ENCODE peak calls at places on chromosomes 4 and X, in eight cellular contexts. One of them, this sample, is unnamed.

GRCh38 chrX:17411189-17411588 is 36.2 kb downstream of the NHS start:
- DNase-seq in OCI-LY7: no peak
- DNase-seq in cardiac fibroblast: no peak
- DNase-seq in choroid plexus epithelial cell: no peak
- DNase-seq in foreskin keratinocyte: no peak
- DNase-seq in RWPE1: no peak
- DNase-seq in heart right ventricle: no peak
- DNase-seq in colonic mucosa: no peak
- DNase-seq in this sample: no peak

GRCh38 chrX:110310896-110311295 is 7.0 kb downstream of the AMMECR1 start:
- DNase-seq in choroid plexus epithelial cell: no peak
- DNase-seq in OCI-LY7: no peak
- DNase-seq in heart right ventricle: no peak
- DNase-seq in colonic mucosa: no peak
- DNase-seq in cardiac fibroblast: peak
- DNase-seq in RWPE1: no peak
- DNase-seq in foreskin keratinocyte: no peak
- DNase-seq in this sample: no peak

GRCh38 chr4:99965173-99965572 is 15.1 kb upstream of the H2AZ1 start:
- DNase-seq in OCI-LY7: no peak
- DNase-seq in foreskin keratinocyte: no peak
- DNase-seq in colonic mucosa: no peak
- DNase-seq in cardiac fibroblast: no peak
- DNase-seq in RWPE1: no peak
- DNase-seq in heart right ventricle: no peak
- DNase-seq in choroid plexus epithelial cell: no peak
- DNase-seq in this sample: no peak

GRCh38 chrX:139156356-139156755 is 374.2 kb upstream of the F9 start:
- DNase-seq in choroid plexus epithelial cell: no peak
- DNase-seq in cardiac fibroblast: no peak
- DNase-seq in colonic mucosa: no peak
- DNase-seq in OCI-LY7: no peak
- DNase-seq in heart right ventricle: no peak
- DNase-seq in foreskin keratinocyte: no peak
- DNase-seq in RWPE1: no peak
- DNase-seq in this sample: no peak

GRCh38 chr4:169215656-169216055 is 55.1 kb downstream of the SH3RF1 start:
- DNase-seq in heart right ventricle: no peak
- DNase-seq in colonic mucosa: no peak
- DNase-seq in OCI-LY7: peak
- DNase-seq in cardiac fibroblast: no peak
- DNase-seq in choroid plexus epithelial cell: no peak
- DNase-seq in RWPE1: no peak
- DNase-seq in foreskin keratinocyte: no peak
- DNase-seq in this sample: no peak

GRCh38 chr4:7432531-7433375 is 2.0 kb downstream of the PSAPL1 start:
- DNase-seq in choroid plexus epithelial cell: no peak
- DNase-seq in foreskin keratinocyte: no peak
- DNase-seq in heart right ventricle: no peak
- DNase-seq in colonic mucosa: no peak
- DNase-seq in cardiac fibroblast: no peak
- DNase-seq in OCI-LY7: no peak
- DNase-seq in RWPE1: no peak
- DNase-seq in this sample: no peak

GRCh38 chr4:153620352-153620751 is 63.7 kb upstream of the TLR2 start:
- DNase-seq in OCI-LY7: no peak
- DNase-seq in choroid plexus epithelial cell: peak
- DNase-seq in colonic mucosa: no peak
- DNase-seq in RWPE1: no peak
- DNase-seq in foreskin keratinocyte: no peak
- DNase-seq in heart right ventricle: no peak
- DNase-seq in cardiac fibroblast: no peak
- DNase-seq in this sample: peak

GRCh38 chrX:130049821-130050220 is 60.5 kb downstream of the ELF4 start:
- DNase-seq in colonic mucosa: no peak
- DNase-seq in choroid plexus epithelial cell: no peak
- DNase-seq in heart right ventricle: no peak
- DNase-seq in RWPE1: no peak
- DNase-seq in cardiac fibroblast: no peak
- DNase-seq in OCI-LY7: no peak
- DNase-seq in foreskin keratinocyte: no peak
- DNase-seq in this sample: no peak

GRCh38 chr4:122652379-122652778 is 31.5 kb upstream of the IL21 start:
- DNase-seq in cardiac fibroblast: peak
- DNase-seq in choroid plexus epithelial cell: peak
- DNase-seq in foreskin keratinocyte: no peak
- DNase-seq in colonic mucosa: peak
- DNase-seq in OCI-LY7: peak
- DNase-seq in heart right ventricle: no peak
- DNase-seq in RWPE1: peak
- DNase-seq in this sample: peak

GRCh38 chr4:25223770-25224375 is 10.0 kb upstream of the PI4K2B start:
- DNase-seq in heart right ventricle: no peak
- DNase-seq in cardiac fibroblast: peak
- DNase-seq in foreskin keratinocyte: peak
- DNase-seq in OCI-LY7: peak
- DNase-seq in RWPE1: no peak
- DNase-seq in choroid plexus epithelial cell: peak
- DNase-seq in colonic mucosa: no peak
- DNase-seq in this sample: peak

GRCh38 chrX:13597928-13598327 is 28.5 kb downstream of the EGFL6 start:
- DNase-seq in heart right ventricle: no peak
- DNase-seq in RWPE1: no peak
- DNase-seq in cardiac fibroblast: no peak
- DNase-seq in foreskin keratinocyte: no peak
- DNase-seq in OCI-LY7: no peak
- DNase-seq in colonic mucosa: no peak
- DNase-seq in choroid plexus epithelial cell: no peak
- DNase-seq in this sample: no peak

GRCh38 chr4:47367761-47368160 is 95.7 kb downstream of the COMMD8 start:
- DNase-seq in foreskin keratinocyte: no peak
- DNase-seq in choroid plexus epithelial cell: no peak
- DNase-seq in heart right ventricle: no peak
- DNase-seq in cardiac fibroblast: no peak
- DNase-seq in RWPE1: no peak
- DNase-seq in colonic mucosa: no peak
- DNase-seq in OCI-LY7: no peak
- DNase-seq in this sample: no peak

GRCh38 chrX:2371026-2371778 is 129.6 kb downstream of the DHRSX start:
- DNase-seq in foreskin keratinocyte: no peak
- DNase-seq in cardiac fibroblast: no peak
- DNase-seq in choroid plexus epithelial cell: peak
- DNase-seq in OCI-LY7: no peak
- DNase-seq in RWPE1: no peak
- DNase-seq in colonic mucosa: no peak
- DNase-seq in heart right ventricle: no peak
- DNase-seq in this sample: peak

GRCh38 chr4:68278045-68278444 is 32.6 kb upstream of the TMPRSS11B start:
- DNase-seq in RWPE1: no peak
- DNase-seq in foreskin keratinocyte: no peak
- DNase-seq in OCI-LY7: no peak
- DNase-seq in cardiac fibroblast: no peak
- DNase-seq in choroid plexus epithelial cell: no peak
- DNase-seq in colonic mucosa: no peak
- DNase-seq in heart right ventricle: no peak
- DNase-seq in this sample: no peak

GRCh38 chr4:163815776-163816175 is 321.3 kb downstream of the TMA16 start:
- DNase-seq in RWPE1: no peak
- DNase-seq in colonic mucosa: no peak
- DNase-seq in heart right ventricle: no peak
- DNase-seq in foreskin keratinocyte: no peak
- DNase-seq in OCI-LY7: no peak
- DNase-seq in cardiac fibroblast: no peak
- DNase-seq in choroid plexus epithelial cell: no peak
- DNase-seq in this sample: no peak

GRCh38 chr4:38548256-38548655 is 115.7 kb upstream of the KLF3 start:
- DNase-seq in heart right ventricle: no peak
- DNase-seq in colonic mucosa: no peak
- DNase-seq in RWPE1: no peak
- DNase-seq in choroid plexus epithelial cell: no peak
- DNase-seq in foreskin keratinocyte: no peak
- DNase-seq in cardiac fibroblast: no peak
- DNase-seq in OCI-LY7: no peak
- DNase-seq in this sample: no peak

GRCh38 chr4:12697970-12698369 is 786.2 kb downstream of the RAB28 start:
- DNase-seq in cardiac fibroblast: no peak
- DNase-seq in RWPE1: no peak
- DNase-seq in colonic mucosa: no peak
- DNase-seq in heart right ventricle: no peak
- DNase-seq in foreskin keratinocyte: no peak
- DNase-seq in OCI-LY7: no peak
- DNase-seq in choroid plexus epithelial cell: no peak
- DNase-seq in this sample: no peak

GRCh38 chrX:34809096-34809495 is 133.5 kb upstream of the FAM47B start:
- DNase-seq in OCI-LY7: no peak
- DNase-seq in choroid plexus epithelial cell: peak
- DNase-seq in RWPE1: no peak
- DNase-seq in colonic mucosa: no peak
- DNase-seq in cardiac fibroblast: no peak
- DNase-seq in foreskin keratinocyte: no peak
- DNase-seq in heart right ventricle: no peak
- DNase-seq in this sample: peak

GRCh38 chrX:7987160-7987992 is 60.2 kb upstream of the PNPLA4 start:
- DNase-seq in OCI-LY7: peak
- DNase-seq in heart right ventricle: no peak
- DNase-seq in choroid plexus epithelial cell: no peak
- DNase-seq in cardiac fibroblast: no peak
- DNase-seq in RWPE1: no peak
- DNase-seq in foreskin keratinocyte: peak
- DNase-seq in colonic mucosa: no peak
- DNase-seq in this sample: peak

GRCh38 chrX:42944381-42944998 is 166.5 kb upstream of the PPP1R2C start:
- DNase-seq in colonic mucosa: no peak
- DNase-seq in RWPE1: no peak
- DNase-seq in OCI-LY7: peak
- DNase-seq in cardiac fibroblast: no peak
- DNase-seq in heart right ventricle: no peak
- DNase-seq in foreskin keratinocyte: no peak
- DNase-seq in choroid plexus epithelial cell: no peak
- DNase-seq in this sample: no peak

GRCh38 chrX:133415276-133416105 is at the start of gene GPC4:
- DNase-seq in foreskin keratinocyte: peak
- DNase-seq in OCI-LY7: no peak
- DNase-seq in heart right ventricle: peak
- DNase-seq in choroid plexus epithelial cell: peak
- DNase-seq in RWPE1: no peak
- DNase-seq in colonic mucosa: peak
- DNase-seq in cardiac fibroblast: no peak
- DNase-seq in this sample: peak
- TF ChIP-seq CTCF in foreskin keratinocyte: no peak
- TF ChIP-seq CTCF in OCI-LY7: no peak
- TF ChIP-seq CTCF in heart right ventricle: no peak
- TF ChIP-seq CTCF in choroid plexus epithelial cell: no peak
- TF ChIP-seq CTCF in RWPE1: no peak
- TF ChIP-seq CTCF in colonic mucosa: no peak
- TF ChIP-seq CTCF in cardiac fibroblast: no peak
- TF ChIP-seq CTCF in this sample: no peak

GRCh38 chr4:2596153-2596552 is 59.7 kb downstream of the FAM193A start:
- DNase-seq in colonic mucosa: peak
- DNase-seq in foreskin keratinocyte: no peak
- DNase-seq in OCI-LY7: no peak
- DNase-seq in heart right ventricle: no peak
- DNase-seq in cardiac fibroblast: no peak
- DNase-seq in RWPE1: no peak
- DNase-seq in choroid plexus epithelial cell: no peak
- DNase-seq in this sample: no peak

GRCh38 chr4:2600878-2601277 is 64.4 kb downstream of the FAM193A start:
- DNase-seq in choroid plexus epithelial cell: no peak
- DNase-seq in cardiac fibroblast: no peak
- DNase-seq in OCI-LY7: no peak
- DNase-seq in colonic mucosa: no peak
- DNase-seq in foreskin keratinocyte: no peak
- DNase-seq in heart right ventricle: no peak
- DNase-seq in RWPE1: no peak
- DNase-seq in this sample: no peak

GRCh38 chr4:2595436-2595835 is 59.0 kb downstream of the FAM193A start:
- DNase-seq in colonic mucosa: no peak
- DNase-seq in foreskin keratinocyte: no peak
- DNase-seq in choroid plexus epithelial cell: peak
- DNase-seq in cardiac fibroblast: no peak
- DNase-seq in OCI-LY7: no peak
- DNase-seq in RWPE1: no peak
- DNase-seq in heart right ventricle: no peak
- DNase-seq in this sample: no peak

GRCh38 chr4:2604614-2605013 is 68.2 kb downstream of the FAM193A start:
- DNase-seq in cardiac fibroblast: no peak
- DNase-seq in OCI-LY7: no peak
- DNase-seq in colonic mucosa: no peak
- DNase-seq in choroid plexus epithelial cell: no peak
- DNase-seq in foreskin keratinocyte: no peak
- DNase-seq in RWPE1: no peak
- DNase-seq in heart right ventricle: no peak
- DNase-seq in this sample: no peak

GRCh38 chr4:2598661-2599654 is 62.5 kb downstream of the FAM193A start:
- DNase-seq in foreskin keratinocyte: no peak
- DNase-seq in heart right ventricle: no peak
- DNase-seq in colonic mucosa: no peak
- DNase-seq in RWPE1: no peak
- DNase-seq in OCI-LY7: peak
- DNase-seq in cardiac fibroblast: no peak
- DNase-seq in choroid plexus epithelial cell: peak
- DNase-seq in this sample: peak
- TF ChIP-seq CTCF in foreskin keratinocyte: peak
- TF ChIP-seq CTCF in heart right ventricle: no peak
- TF ChIP-seq CTCF in colonic mucosa: no peak
- TF ChIP-seq CTCF in RWPE1: no peak
- TF ChIP-seq CTCF in OCI-LY7: peak
- TF ChIP-seq CTCF in cardiac fibroblast: peak
- TF ChIP-seq CTCF in choroid plexus epithelial cell: peak
- TF ChIP-seq CTCF in this sample: peak

GRCh38 chr4:108060164-108060563 is 70.5 kb downstream of the HADH start:
- DNase-seq in cardiac fibroblast: peak
- DNase-seq in foreskin keratinocyte: no peak
- DNase-seq in choroid plexus epithelial cell: peak
- DNase-seq in heart right ventricle: no peak
- DNase-seq in RWPE1: peak
- DNase-seq in colonic mucosa: no peak
- DNase-seq in OCI-LY7: no peak
- DNase-seq in this sample: peak
- TF ChIP-seq CTCF in cardiac fibroblast: peak
- TF ChIP-seq CTCF in foreskin keratinocyte: peak
- TF ChIP-seq CTCF in choroid plexus epithelial cell: peak
- TF ChIP-seq CTCF in heart right ventricle: peak
- TF ChIP-seq CTCF in RWPE1: no peak
- TF ChIP-seq CTCF in colonic mucosa: no peak
- TF ChIP-seq CTCF in OCI-LY7: peak
- TF ChIP-seq CTCF in this sample: peak

GRCh38 chrX:119880552-119881437 is 9.2 kb downstream of the NDUFA1 start:
- DNase-seq in colonic mucosa: peak
- DNase-seq in cardiac fibroblast: peak
- DNase-seq in choroid plexus epithelial cell: peak
- DNase-seq in foreskin keratinocyte: no peak
- DNase-seq in RWPE1: peak
- DNase-seq in OCI-LY7: peak
- DNase-seq in heart right ventricle: peak
- DNase-seq in this sample: peak
- TF ChIP-seq CTCF in colonic mucosa: peak
- TF ChIP-seq CTCF in cardiac fibroblast: peak
- TF ChIP-seq CTCF in choroid plexus epithelial cell: peak
- TF ChIP-seq CTCF in foreskin keratinocyte: peak
- TF ChIP-seq CTCF in RWPE1: peak
- TF ChIP-seq CTCF in OCI-LY7: peak
- TF ChIP-seq CTCF in heart right ventricle: peak
- TF ChIP-seq CTCF in this sample: peak